ENCODE peak calls at places on chromosomes 6 and 20, in four cellular contexts. R is foreskin keratinocyte, C is foreskin fibroblast, Y is PC-3. B is an unnamed sample.

GRCh38 chr20:23100021-23100753 is 14.1 kb upstream of the CD93 start:
- DNase-seq in R (peak), C (no peak), Y (peak), B (no peak)

GRCh38 chr6:148749678-148750077 is 2.8 kb downstream of the UST start:
- DNase-seq in R (no peak), C (no peak), Y (no peak), B (no peak)

GRCh38 chr20:5863040-5863811 is 87.1 kb downstream of the TRMT6 start:
- DNase-seq in R (peak), C (peak), Y (peak), B (no peak)

GRCh38 chr6:71287038-71287437 is 1.6 kb upstream of the OGFRL1 start:
- DNase-seq in R (no peak), C (peak), Y (no peak), B (peak)

GRCh38 chr6:154653853-154654252 is 79.4 kb upstream of the SCAF8 start:
- DNase-seq in R (peak), C (peak), Y (peak), B (peak)

GRCh38 chr6:27867051-27867940 is 44.9 kb downstream of the OR2B2 start:
- DNase-seq in R (peak), C (peak), Y (no peak), B (no peak)

GRCh38 chr20:44014807-44015732 is 100.4 kb downstream of the TOX2 start:
- DNase-seq in R (no peak), C (peak), Y (no peak), B (no peak)

GRCh38 chr20:6157345-6157744 is 34.5 kb upstream of the FERMT1 start:
- DNase-seq in R (no peak), C (no peak), Y (peak), B (no peak)

GRCh38 chr20:2254333-2254732 is 41.5 kb upstream of the TGM3 start:
- DNase-seq in R (no peak), C (peak), Y (peak), B (no peak)

GRCh38 chr20:38635721-38636285 is 34.2 kb downstream of the ARHGAP40 start:
- DNase-seq in R (peak), C (peak), Y (peak), B (no peak)

GRCh38 chr20:62723351-62723750 is 14.7 kb downstream of the NTSR1 start:
- DNase-seq in R (no peak), C (no peak), Y (peak), B (no peak)

GRCh38 chr6:55917756-55918415 is 42.5 kb upstream of the BMP5 start:
- DNase-seq in R (no peak), C (peak), Y (no peak), B (peak)

GRCh38 chr6:54286141-54286540 is 22.1 kb upstream of the TINAG start:
- DNase-seq in R (peak), C (peak), Y (no peak), B (no peak)

GRCh38 chr20:23515250-23515939 is 24.5 kb downstream of the CST8 start:
- DNase-seq in R (peak), C (no peak), Y (peak), B (peak)

GRCh38 chr6:7725849-7726415 is at the start of gene BMP6:
- DNase-seq in R (peak), C (peak), Y (peak), B (peak)

GRCh38 chr6:168516941-168517741 is 76.2 kb downstream of the SMOC2 start:
- DNase-seq in R (no peak), C (no peak), Y (no peak), B (no peak)

GRCh38 chr20:38222923-38223742 is 37.4 kb downstream of the KIAA1755 start:
- DNase-seq in R (no peak), C (no peak), Y (no peak), B (no peak)

GRCh38 chr20:20297181-20297580 is 70.7 kb upstream of the INSM1 start:
- DNase-seq in R (no peak), C (no peak), Y (no peak), B (no peak)

GRCh38 chr6:138287144-138287955 is 69.1 kb upstream of the PBOV1 start:
- DNase-seq in R (no peak), C (peak), Y (peak), B (no peak)

GRCh38 chr6:36443498-36443844 is 671 bp downstream of the KCTD20 start:
- DNase-seq in R (no peak), C (peak), Y (no peak), B (no peak)

GRCh38 chr6:135703621-135704020 is 147.9 kb upstream of the PDE7B start:
- DNase-seq in R (no peak), C (peak), Y (no peak), B (no peak)

GRCh38 chr6:130843575-130844320 is 16.5 kb downstream of the SMLR1 start:
- DNase-seq in R (no peak), C (peak), Y (peak), B (peak)

GRCh38 chr20:57230247-57230646 is 36.2 kb downstream of the BMP7 start:
- DNase-seq in R (no peak), C (no peak), Y (no peak), B (no peak)

GRCh38 chr6:168184701-168185100 is 105.7 kb upstream of the FRMD1 start:
- DNase-seq in R (no peak), C (no peak), Y (no peak), B (no peak)

GRCh38 chr6:2196079-2196679 is 49.2 kb downstream of the GMDS start:
- DNase-seq in R (no peak), C (peak), Y (peak), B (peak)

GRCh38 chr6:40170856-40171255 is 236.6 kb upstream of the MOCS1 start:
- DNase-seq in R (no peak), C (no peak), Y (no peak), B (no peak)

GRCh38 chr6:40176117-40176516 is 241.9 kb upstream of the MOCS1 start:
- DNase-seq in R (no peak), C (no peak), Y (no peak), B (no peak)

GRCh38 chr6:40171343-40171742 is 237.1 kb upstream of the MOCS1 start:
- DNase-seq in R (no peak), C (no peak), Y (no peak), B (no peak)

GRCh38 chr6:40169878-40170277 is 235.6 kb upstream of the MOCS1 start:
- DNase-seq in R (no peak), C (no peak), Y (no peak), B (no peak)

GRCh38 chr6:40172272-40172671 is 238.0 kb upstream of the MOCS1 start:
- DNase-seq in R (no peak), C (no peak), Y (no peak), B (no peak)
- TF ChIP-seq CTCF in R (no peak), C (no peak), Y (no peak), B (no peak)

DNA sequence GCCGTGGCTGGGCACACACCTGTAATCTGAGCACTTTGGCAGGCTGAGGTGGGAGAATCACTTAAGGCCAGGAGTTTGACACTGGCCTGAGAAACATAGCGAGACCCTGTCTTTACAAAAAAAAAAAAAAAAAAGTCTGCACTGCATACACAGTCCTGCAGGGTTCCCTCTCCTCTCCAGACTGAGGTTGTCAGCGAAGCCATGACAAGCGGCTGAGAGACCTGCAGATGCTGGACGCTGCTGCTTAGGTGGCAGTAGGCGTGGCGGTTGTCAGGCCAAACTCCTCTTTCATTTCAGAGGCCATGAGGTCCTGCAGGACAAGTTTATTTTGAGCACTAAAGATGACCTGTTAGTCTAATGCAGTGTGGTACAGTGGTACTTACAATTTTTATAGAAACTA is 86.5 kb downstream of the FAM120B start:
- DNase-seq in R (no peak), C (no peak), Y (no peak), B (no peak)
- TF ChIP-seq CTCF in R (no peak), C (no peak), Y (no peak), B (no peak)

GRCh38 chr6:111720931-111721496 is 115.3 kb upstream of the TRAF3IP2 start:
- DNase-seq in R (no peak), C (no peak), Y (no peak), B (no peak)

GRCh38 chr6:111724039-111724438 is 118.4 kb upstream of the TRAF3IP2 start:
- DNase-seq in R (no peak), C (no peak), Y (no peak), B (no peak)

GRCh38 chr6:111722220-111722731 is 116.6 kb upstream of the TRAF3IP2 start:
- DNase-seq in R (no peak), C (peak), Y (peak), B (peak)

GRCh38 chr6:111723412-111723970 is 117.8 kb upstream of the TRAF3IP2 start:
- DNase-seq in R (no peak), C (no peak), Y (no peak), B (no peak)

GRCh38 chr6:111721677-111722219 is 116.1 kb upstream of the TRAF3IP2 start:
- DNase-seq in R (no peak), C (peak), Y (peak), B (no peak)
- TF ChIP-seq CTCF in R (peak), C (peak), Y (peak), B (peak)

GRCh38 chr6:41367700-41368099 is 32.3 kb downstream of the NCR2 start:
- DNase-seq in R (no peak), C (peak), Y (peak), B (no peak)
- TF ChIP-seq CTCF in R (peak), C (peak), Y (peak), B (peak)

DNA sequence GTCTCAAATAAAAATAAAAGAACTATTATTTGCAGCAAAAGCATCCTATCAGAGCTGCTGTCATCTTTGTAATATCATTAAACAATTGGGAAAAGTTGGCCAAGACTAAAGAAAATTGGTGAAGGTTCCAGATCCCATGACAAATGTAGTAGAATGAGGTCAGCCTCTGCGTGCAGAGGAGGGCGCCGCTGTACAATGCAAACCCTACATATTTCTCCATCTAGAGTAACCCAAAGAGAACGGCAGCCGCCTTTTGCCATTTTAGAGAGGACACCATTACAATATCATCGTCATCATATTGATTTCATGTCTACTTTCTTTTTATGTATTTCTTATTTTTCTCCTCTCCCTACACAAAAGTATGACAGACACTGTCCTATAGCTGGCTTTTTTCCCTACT is 59.5 kb downstream of the ZMYND8 start:
- DNase-seq in R (no peak), C (no peak), Y (peak), B (no peak)
- TF ChIP-seq CTCF in R (peak), C (no peak), Y (peak), B (peak)

GRCh38 chr6:15248451-15249370 is 2.8 kb downstream of the JARID2 start:
- DNase-seq in R (peak), C (peak), Y (peak), B (peak)
- TF ChIP-seq CTCF in R (peak), C (peak), Y (no peak), B (peak)

GRCh38 chr6:38146021-38146657 is 326.6 kb downstream of the ZFAND3 start:
- DNase-seq in R (no peak), C (no peak), Y (no peak), B (no peak)

GRCh38 chr6:38143191-38144154 is 323.9 kb downstream of the ZFAND3 start:
- DNase-seq in R (no peak), C (no peak), Y (no peak), B (no peak)

GRCh38 chr6:38146658-38147027 is 327.1 kb downstream of the ZFAND3 start:
- DNase-seq in R (no peak), C (no peak), Y (no peak), B (no peak)

GRCh38 chr6:38142178-38142902 is 322.8 kb downstream of the ZFAND3 start:
- DNase-seq in R (no peak), C (no peak), Y (no peak), B (no peak)

GRCh38 chr6:38144365-38144764 is 324.8 kb downstream of the ZFAND3 start:
- DNase-seq in R (no peak), C (no peak), Y (no peak), B (no peak)
- TF ChIP-seq CTCF in R (no peak), C (no peak), Y (no peak), B (no peak)

DNA sequence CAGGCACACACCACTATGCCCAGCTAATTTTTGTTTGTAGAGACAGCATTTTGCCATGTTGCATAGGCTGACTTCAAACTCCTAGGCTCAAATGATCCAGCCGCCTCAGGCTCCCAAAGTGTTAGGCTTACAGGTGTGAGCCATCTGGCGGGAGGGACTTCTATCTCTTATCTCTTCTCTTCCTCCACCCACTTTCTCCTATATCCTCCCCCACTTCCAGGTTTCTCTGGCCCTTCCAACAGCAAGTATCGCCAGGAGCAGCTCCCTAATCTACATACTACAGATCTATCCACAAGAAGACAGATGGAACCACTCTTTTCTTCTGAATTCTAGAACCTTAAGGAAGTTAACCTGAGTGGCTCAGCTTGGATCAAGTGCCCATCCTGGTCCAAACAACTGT is 5.1 kb upstream of the TOP1 start:
- DNase-seq in R (no peak), C (no peak), Y (no peak), B (no peak)
- TF ChIP-seq CTCF in R (no peak), C (no peak), Y (no peak), B (no peak)

B was measured in AG09319.